ENCODE peak calls at places on chromosomes 11 and 22, in nine cellular contexts. G, U, R, M, D, C, Z, F and Q are unnamed samples.

GRCh38 chr11:65353900-65354264 is 669 bp upstream of the TIGD3 start:
- DNase-seq in U (peak; percentile 78), R (no peak), D (no peak), Z (no peak), M (no peak), G (no peak), C (no peak), F (no peak), Q (no peak)

GRCh38 chr11:47257518-47258316 is at the start of gene NR1H3:
- DNase-seq in G (peak; percentile 46), M (no peak), F (no peak), Z (no peak), D (peak; percentile 45), U (peak; percentile 94), C (no peak), R (peak; percentile 52), Q (peak; percentile 87)

GRCh38 chr11:66006134-66006890 is 4.0 kb downstream of the BANF1 start:
- DNase-seq in M (no peak), C (no peak), U (peak; percentile 34), G (no peak), Z (no peak), F (no peak), D (no peak), R (no peak), Q (no peak)

GRCh38 chr11:121964591-121964990 is 151.4 kb downstream of the BLID start:
- DNase-seq in M (no peak), Z (no peak), C (no peak), U (no peak), D (no peak), F (no peak), R (peak; percentile 46), G (no peak), Q (peak; percentile 55)

GRCh38 chr11:34806875-34807274 is 109.3 kb downstream of the APIP start:
- DNase-seq in U (no peak), F (no peak), Z (no peak), C (no peak), R (no peak), D (no peak), G (no peak), M (no peak), Q (no peak)

GRCh38 chr11:45412033-45412432 is 125.9 kb upstream of the SYT13 start:
- DNase-seq in G (no peak), C (no peak), Z (no peak), U (no peak), R (no peak), F (no peak), M (no peak), D (no peak), Q (no peak)

GRCh38 chr11:14249121-14249963 is 109.6 kb downstream of the RRAS2 start:
- DNase-seq in G (peak; percentile 66), M (peak; percentile 69), D (peak; percentile 77), C (peak; percentile 53), R (peak; percentile 64), Z (peak; percentile 20), F (no peak), U (no peak), Q (no peak)

GRCh38 chr11:67247946-67248550 is 18.2 kb upstream of the GRK2 start:
- DNase-seq in G (no peak), D (no peak), C (no peak), M (no peak), U (no peak), Z (no peak), F (no peak), R (no peak), Q (no peak)

GRCh38 chr11:102850973-102851745 is 7.8 kb upstream of the MMP3 start:
- DNase-seq in C (no peak), Z (peak; percentile 46), M (no peak), F (no peak), G (no peak), R (peak; percentile 65), D (no peak), U (no peak), Q (peak; percentile 83)

GRCh38 chr22:49915610-49916009 is 2.6 kb downstream of the ALG12 start:
- DNase-seq in C (no peak), D (no peak), F (no peak), Z (no peak), M (no peak), R (no peak), G (no peak), U (peak; percentile 67), Q (no peak)